ENCODE peak calls at places on chromosomes 2 and 18, in six cellular contexts. N is GM06990, X is ACHN, A is NCI-H524, I is aorta, Y is amniotic stem cell. D is an unnamed sample.

GRCh38 chr2:64273524-64274398 is 129.5 kb upstream of the PELI1 start:
- DNase-seq in X (peak), Y (peak), I (no peak), N (no peak), A (no peak), D (peak)

GRCh38 chr18:5515007-5515744 is 28.6 kb downstream of the EPB41L3 start:
- DNase-seq in I (no peak), N (no peak), Y (no peak), A (peak), X (no peak), D (no peak)

GRCh38 chr2:11753886-11754704 is 7.7 kb downstream of the LPIN1 start:
- DNase-seq in I (no peak), A (no peak), X (peak), N (peak), Y (peak), D (peak)

GRCh38 chr18:28045176-28045810 is 131.6 kb downstream of the CDH2 start:
- DNase-seq in I (no peak), N (no peak), X (peak), Y (no peak), A (peak), D (no peak)

GRCh38 chr2:3532941-3533340 is 13.6 kb upstream of the ADI1 start:
- DNase-seq in Y (no peak), I (no peak), N (no peak), X (no peak), A (no peak), D (no peak)

GRCh38 chr2:150909090-150909489 is 352.6 kb downstream of the RBM43 start:
- DNase-seq in Y (no peak), A (no peak), I (no peak), X (no peak), N (no peak), D (no peak)

GRCh38 chr2:194819367-194819766 is 837.7 kb upstream of the SLC39A10 start:
- DNase-seq in X (peak), I (no peak), A (peak), Y (no peak), N (no peak), D (no peak)

GRCh38 chr18:31513189-31513907 is 15.4 kb downstream of the DSG2 start:
- DNase-seq in A (no peak), X (peak), N (no peak), I (no peak), Y (no peak), D (peak)

GRCh38 chr2:66534461-66534860 is 99.5 kb downstream of the MEIS1 start:
- DNase-seq in A (no peak), N (no peak), Y (no peak), I (no peak), X (peak), D (no peak)

GRCh38 chr2:19990416-19990728 is 467 bp upstream of the WDR35 start:
- DNase-seq in I (no peak), A (peak), X (no peak), N (no peak), Y (no peak), D (no peak)

GRCh38 chr2:130954873-130955272 is 118.2 kb downstream of the ARHGEF4 start:
- DNase-seq in N (no peak), A (no peak), X (no peak), Y (no peak), I (no peak), D (no peak)

GRCh38 chr18:62452280-62452824 is 70.5 kb upstream of the ZCCHC2 start:
- DNase-seq in X (no peak), I (no peak), N (no peak), Y (no peak), A (no peak), D (no peak)

GRCh38 chr2:217832115-217832514 is 170.7 kb downstream of the TNS1 start:
- DNase-seq in I (peak), Y (no peak), A (no peak), N (no peak), X (no peak), D (no peak)

GRCh38 chr2:69020496-69020895 is 7.5 kb downstream of the ANTXR1 start:
- DNase-seq in Y (no peak), X (no peak), A (no peak), N (no peak), I (no peak), D (no peak)

GRCh38 chr2:149715005-149715592 is 127.5 kb upstream of the MMADHC start:
- DNase-seq in I (no peak), Y (no peak), N (no peak), X (peak), A (peak), D (peak)

D was measured in H54.